ENCODE peak calls at places on chromosomes 12 and 14, in eight cellular contexts. One of them, this sample, is unnamed.

GRCh38 chr12:113591480-113591971 is 119.9 kb upstream of the LHX5 start:
- DNase-seq in HEK293T: peak
- DNase-seq in stromal cell of bone marrow: no peak
- DNase-seq in uterus: no peak
- DNase-seq in CD8-positive, alpha-beta T cell: no peak
- DNase-seq in suprapubic skin: no peak
- DNase-seq in HFF-Myc: no peak
- DNase-seq in stimulated activated CD8-positive, alpha-beta memory T cell treated with anti-CD3 and anti-CD28 coated beads, Interleukin-15, amount 100 ng/mL, for 1 hour: no peak
- DNase-seq in this sample: no peak

GRCh38 chr12:16603916-16604575 is 1.9 kb downstream of the LMO3 start:
- DNase-seq in uterus: no peak
- DNase-seq in HEK293T: no peak
- DNase-seq in suprapubic skin: no peak
- DNase-seq in CD8-positive, alpha-beta T cell: no peak
- DNase-seq in stromal cell of bone marrow: no peak
- DNase-seq in HFF-Myc: no peak
- DNase-seq in stimulated activated CD8-positive, alpha-beta memory T cell treated with anti-CD3 and anti-CD28 coated beads, Interleukin-15, amount 100 ng/mL, for 1 hour: no peak
- DNase-seq in this sample: no peak

GRCh38 chr14:81220488-81220766 is 332 bp downstream of the GTF2A1 start:
- DNase-seq in stromal cell of bone marrow: no peak
- DNase-seq in suprapubic skin: no peak
- DNase-seq in uterus: no peak
- DNase-seq in HFF-Myc: no peak
- DNase-seq in CD8-positive, alpha-beta T cell: no peak
- DNase-seq in stimulated activated CD8-positive, alpha-beta memory T cell treated with anti-CD3 and anti-CD28 coated beads, Interleukin-15, amount 100 ng/mL, for 1 hour: no peak
- DNase-seq in HEK293T: no peak
- DNase-seq in this sample: no peak

GRCh38 chr12:56877195-56878009 is 56.8 kb downstream of the SDR9C7 start:
- DNase-seq in stromal cell of bone marrow: no peak
- DNase-seq in CD8-positive, alpha-beta T cell: no peak
- DNase-seq in suprapubic skin: no peak
- DNase-seq in HFF-Myc: no peak
- DNase-seq in uterus: no peak
- DNase-seq in stimulated activated CD8-positive, alpha-beta memory T cell treated with anti-CD3 and anti-CD28 coated beads, Interleukin-15, amount 100 ng/mL, for 1 hour: no peak
- DNase-seq in HEK293T: no peak
- DNase-seq in this sample: no peak

GRCh38 chr14:67426983-67427601 is 15.1 kb upstream of the PLEK2 start:
- DNase-seq in HEK293T: peak
- DNase-seq in CD8-positive, alpha-beta T cell: peak
- DNase-seq in suprapubic skin: no peak
- DNase-seq in uterus: peak
- DNase-seq in stromal cell of bone marrow: peak
- DNase-seq in HFF-Myc: peak
- DNase-seq in stimulated activated CD8-positive, alpha-beta memory T cell treated with anti-CD3 and anti-CD28 coated beads, Interleukin-15, amount 100 ng/mL, for 1 hour: peak
- DNase-seq in this sample: peak

GRCh38 chr14:61525293-61526011 is 169.9 kb upstream of the HIF1A start:
- DNase-seq in stimulated activated CD8-positive, alpha-beta memory T cell treated with anti-CD3 and anti-CD28 coated beads, Interleukin-15, amount 100 ng/mL, for 1 hour: no peak
- DNase-seq in CD8-positive, alpha-beta T cell: peak
- DNase-seq in uterus: peak
- DNase-seq in stromal cell of bone marrow: no peak
- DNase-seq in HFF-Myc: no peak
- DNase-seq in HEK293T: no peak
- DNase-seq in suprapubic skin: peak
- DNase-seq in this sample: no peak

GRCh38 chr14:70162353-70162752 is 26.4 kb downstream of the SLC8A3 start:
- DNase-seq in CD8-positive, alpha-beta T cell: no peak
- DNase-seq in suprapubic skin: no peak
- DNase-seq in HFF-Myc: no peak
- DNase-seq in stromal cell of bone marrow: no peak
- DNase-seq in stimulated activated CD8-positive, alpha-beta memory T cell treated with anti-CD3 and anti-CD28 coated beads, Interleukin-15, amount 100 ng/mL, for 1 hour: no peak
- DNase-seq in HEK293T: no peak
- DNase-seq in uterus: no peak
- DNase-seq in this sample: no peak

GRCh38 chr12:127509066-127509778 is 757.7 kb upstream of the TMEM132C start:
- DNase-seq in uterus: no peak
- DNase-seq in HFF-Myc: peak
- DNase-seq in HEK293T: no peak
- DNase-seq in stromal cell of bone marrow: peak
- DNase-seq in stimulated activated CD8-positive, alpha-beta memory T cell treated with anti-CD3 and anti-CD28 coated beads, Interleukin-15, amount 100 ng/mL, for 1 hour: no peak
- DNase-seq in suprapubic skin: no peak
- DNase-seq in CD8-positive, alpha-beta T cell: no peak
- DNase-seq in this sample: no peak

GRCh38 chr14:90903101-90903500 is 86.9 kb upstream of the TTC7B start:
- DNase-seq in CD8-positive, alpha-beta T cell: peak
- DNase-seq in uterus: peak
- DNase-seq in stromal cell of bone marrow: peak
- DNase-seq in HEK293T: peak
- DNase-seq in HFF-Myc: peak
- DNase-seq in stimulated activated CD8-positive, alpha-beta memory T cell treated with anti-CD3 and anti-CD28 coated beads, Interleukin-15, amount 100 ng/mL, for 1 hour: peak
- DNase-seq in suprapubic skin: no peak
- DNase-seq in this sample: peak

GRCh38 chr12:65817866-65818265 is 6.4 kb upstream of the HMGA2 start:
- DNase-seq in CD8-positive, alpha-beta T cell: no peak
- DNase-seq in HFF-Myc: no peak
- DNase-seq in HEK293T: no peak
- DNase-seq in stromal cell of bone marrow: no peak
- DNase-seq in uterus: no peak
- DNase-seq in suprapubic skin: no peak
- DNase-seq in stimulated activated CD8-positive, alpha-beta memory T cell treated with anti-CD3 and anti-CD28 coated beads, Interleukin-15, amount 100 ng/mL, for 1 hour: no peak
- DNase-seq in this sample: no peak

GRCh38 chr12:39620664-39621658 is 1.4 kb upstream of the ABCD2 start:
- DNase-seq in suprapubic skin: no peak
- DNase-seq in HFF-Myc: no peak
- DNase-seq in uterus: no peak
- DNase-seq in HEK293T: no peak
- DNase-seq in stromal cell of bone marrow: no peak
- DNase-seq in CD8-positive, alpha-beta T cell: peak
- DNase-seq in stimulated activated CD8-positive, alpha-beta memory T cell treated with anti-CD3 and anti-CD28 coated beads, Interleukin-15, amount 100 ng/mL, for 1 hour: no peak
- DNase-seq in this sample: no peak

GRCh38 chr12:1873531-1874149 is 44.8 kb downstream of the CACNA2D4 start:
- DNase-seq in HFF-Myc: no peak
- DNase-seq in uterus: no peak
- DNase-seq in suprapubic skin: no peak
- DNase-seq in CD8-positive, alpha-beta T cell: no peak
- DNase-seq in stromal cell of bone marrow: no peak
- DNase-seq in HEK293T: no peak
- DNase-seq in stimulated activated CD8-positive, alpha-beta memory T cell treated with anti-CD3 and anti-CD28 coated beads, Interleukin-15, amount 100 ng/mL, for 1 hour: no peak
- DNase-seq in this sample: no peak

GRCh38 chr12:9122166-9122609 is 6.5 kb upstream of the A2M start:
- DNase-seq in uterus: no peak
- DNase-seq in stromal cell of bone marrow: no peak
- DNase-seq in stimulated activated CD8-positive, alpha-beta memory T cell treated with anti-CD3 and anti-CD28 coated beads, Interleukin-15, amount 100 ng/mL, for 1 hour: no peak
- DNase-seq in CD8-positive, alpha-beta T cell: no peak
- DNase-seq in HFF-Myc: no peak
- DNase-seq in HEK293T: no peak
- DNase-seq in suprapubic skin: no peak
- DNase-seq in this sample: no peak

GRCh38 chr12:53225635-53226424 is 6.2 kb downstream of the RARG start:
- DNase-seq in stromal cell of bone marrow: no peak
- DNase-seq in uterus: no peak
- DNase-seq in stimulated activated CD8-positive, alpha-beta memory T cell treated with anti-CD3 and anti-CD28 coated beads, Interleukin-15, amount 100 ng/mL, for 1 hour: no peak
- DNase-seq in HEK293T: no peak
- DNase-seq in HFF-Myc: no peak
- DNase-seq in suprapubic skin: no peak
- DNase-seq in CD8-positive, alpha-beta T cell: no peak
- DNase-seq in this sample: no peak

GRCh38 chr14:104433401-104434213 is 146.0 kb upstream of the C14orf180 start:
- DNase-seq in uterus: no peak
- DNase-seq in stimulated activated CD8-positive, alpha-beta memory T cell treated with anti-CD3 and anti-CD28 coated beads, Interleukin-15, amount 100 ng/mL, for 1 hour: no peak
- DNase-seq in HFF-Myc: no peak
- DNase-seq in HEK293T: no peak
- DNase-seq in CD8-positive, alpha-beta T cell: no peak
- DNase-seq in stromal cell of bone marrow: no peak
- DNase-seq in suprapubic skin: peak
- DNase-seq in this sample: no peak

GRCh38 chr12:93518725-93519124 is 51.4 kb downstream of the MRPL42 start:
- DNase-seq in HFF-Myc: no peak
- DNase-seq in stromal cell of bone marrow: peak
- DNase-seq in HEK293T: no peak
- DNase-seq in uterus: no peak
- DNase-seq in CD8-positive, alpha-beta T cell: no peak
- DNase-seq in stimulated activated CD8-positive, alpha-beta memory T cell treated with anti-CD3 and anti-CD28 coated beads, Interleukin-15, amount 100 ng/mL, for 1 hour: no peak
- DNase-seq in suprapubic skin: no peak
- DNase-seq in this sample: no peak

GRCh38 chr14:24151404-24152080 is 4.2 kb downstream of the RNF31 start:
- DNase-seq in HEK293T: no peak
- DNase-seq in stimulated activated CD8-positive, alpha-beta memory T cell treated with anti-CD3 and anti-CD28 coated beads, Interleukin-15, amount 100 ng/mL, for 1 hour: no peak
- DNase-seq in CD8-positive, alpha-beta T cell: no peak
- DNase-seq in HFF-Myc: no peak
- DNase-seq in suprapubic skin: no peak
- DNase-seq in uterus: no peak
- DNase-seq in stromal cell of bone marrow: no peak
- DNase-seq in this sample: no peak

GRCh38 chr12:124608451-124608870 is 41.0 kb upstream of the NCOR2 start:
- DNase-seq in HFF-Myc: no peak
- DNase-seq in suprapubic skin: no peak
- DNase-seq in HEK293T: no peak
- DNase-seq in CD8-positive, alpha-beta T cell: no peak
- DNase-seq in uterus: no peak
- DNase-seq in stromal cell of bone marrow: no peak
- DNase-seq in stimulated activated CD8-positive, alpha-beta memory T cell treated with anti-CD3 and anti-CD28 coated beads, Interleukin-15, amount 100 ng/mL, for 1 hour: no peak
- DNase-seq in this sample: no peak

GRCh38 chr14:59154383-59154782 is 34.1 kb upstream of the DAAM1 start:
- DNase-seq in HFF-Myc: no peak
- DNase-seq in CD8-positive, alpha-beta T cell: no peak
- DNase-seq in uterus: no peak
- DNase-seq in suprapubic skin: no peak
- DNase-seq in stromal cell of bone marrow: no peak
- DNase-seq in HEK293T: no peak
- DNase-seq in stimulated activated CD8-positive, alpha-beta memory T cell treated with anti-CD3 and anti-CD28 coated beads, Interleukin-15, amount 100 ng/mL, for 1 hour: no peak
- DNase-seq in this sample: no peak

GRCh38 chr12:112419269-112420133 is 754 bp downstream of the PTPN11 start:
- DNase-seq in suprapubic skin: peak
- DNase-seq in HFF-Myc: no peak
- DNase-seq in uterus: peak
- DNase-seq in stimulated activated CD8-positive, alpha-beta memory T cell treated with anti-CD3 and anti-CD28 coated beads, Interleukin-15, amount 100 ng/mL, for 1 hour: no peak
- DNase-seq in CD8-positive, alpha-beta T cell: no peak
- DNase-seq in HEK293T: peak
- DNase-seq in stromal cell of bone marrow: peak
- DNase-seq in this sample: peak